ENCODE peak calls at places on chromosomes 4 and X, in ten cellular contexts. One of them, this sample, is unnamed.
A peak's percentile ranks its signal among the peaks of the same experiment; 100 is the strongest.

GRCh38 chr4:139315221-139315675 is 13.0 kb upstream of the NDUFC1 start:
- DNase-seq in tibial artery: no peak
- DNase-seq in colonic mucosa: no peak
- DNase-seq in heart left ventricle: no peak
- DNase-seq in HepG2: no peak
- DNase-seq in K562: no peak
- DNase-seq in right lobe of liver: no peak
- DNase-seq in spleen: no peak
- DNase-seq in brain microvascular endothelial cell: no peak
- DNase-seq in cardiac muscle cell: no peak
- DNase-seq in this sample: no peak

GRCh38 chr4:145177906-145178538 is 2.4 kb downstream of the OTUD4 start:
- DNase-seq in tibial artery: no peak
- DNase-seq in colonic mucosa: peak; percentile 40
- DNase-seq in heart left ventricle: no peak
- DNase-seq in HepG2: peak; percentile 71
- DNase-seq in K562: no peak
- DNase-seq in right lobe of liver: no peak
- DNase-seq in spleen: no peak
- DNase-seq in brain microvascular endothelial cell: no peak
- DNase-seq in cardiac muscle cell: peak; percentile 34
- DNase-seq in this sample: no peak

GRCh38 chr4:3375688-3376087 is 66.1 kb upstream of the HGFAC start:
- DNase-seq in tibial artery: no peak
- DNase-seq in colonic mucosa: no peak
- DNase-seq in heart left ventricle: peak; percentile 77
- DNase-seq in HepG2: no peak
- DNase-seq in K562: no peak
- DNase-seq in right lobe of liver: no peak
- DNase-seq in spleen: no peak
- DNase-seq in brain microvascular endothelial cell: peak; percentile 87
- DNase-seq in cardiac muscle cell: peak; percentile 70
- DNase-seq in this sample: no peak

GRCh38 chr4:147582386-147583077 is 34.7 kb upstream of the TMEM184C start:
- DNase-seq in tibial artery: no peak
- DNase-seq in colonic mucosa: no peak
- DNase-seq in heart left ventricle: no peak
- DNase-seq in HepG2: no peak
- DNase-seq in K562: no peak
- DNase-seq in right lobe of liver: no peak
- DNase-seq in spleen: no peak
- DNase-seq in brain microvascular endothelial cell: peak; percentile 18
- DNase-seq in cardiac muscle cell: no peak
- DNase-seq in this sample: no peak

GRCh38 chrX:133414399-133415275 is 652 bp downstream of the GPC4 start:
- DNase-seq in tibial artery: no peak
- DNase-seq in colonic mucosa: peak; percentile 21
- DNase-seq in heart left ventricle: peak; percentile 45
- DNase-seq in HepG2: no peak
- DNase-seq in K562: no peak
- DNase-seq in right lobe of liver: no peak
- DNase-seq in spleen: no peak
- DNase-seq in brain microvascular endothelial cell: no peak
- DNase-seq in cardiac muscle cell: peak; percentile 9
- DNase-seq in this sample: no peak

GRCh38 chr4:12359420-12359819 is 930.7 kb upstream of the HS3ST1 start:
- DNase-seq in tibial artery: no peak
- DNase-seq in colonic mucosa: no peak
- DNase-seq in heart left ventricle: no peak
- DNase-seq in HepG2: no peak
- DNase-seq in K562: no peak
- DNase-seq in right lobe of liver: no peak
- DNase-seq in spleen: no peak
- DNase-seq in brain microvascular endothelial cell: no peak
- DNase-seq in cardiac muscle cell: peak; percentile 4
- DNase-seq in this sample: no peak

GRCh38 chr4:105951198-105951597 is 55.9 kb downstream of the NPNT start:
- DNase-seq in tibial artery: no peak
- DNase-seq in colonic mucosa: no peak
- DNase-seq in heart left ventricle: no peak
- DNase-seq in HepG2: no peak
- DNase-seq in K562: no peak
- DNase-seq in right lobe of liver: no peak
- DNase-seq in spleen: no peak
- DNase-seq in brain microvascular endothelial cell: peak; percentile 48
- DNase-seq in cardiac muscle cell: peak; percentile 69
- DNase-seq in this sample: no peak

GRCh38 chr4:73007526-73008100 is 61.9 kb downstream of the COX18 start:
- DNase-seq in tibial artery: no peak
- DNase-seq in colonic mucosa: no peak
- DNase-seq in heart left ventricle: no peak
- DNase-seq in HepG2: no peak
- DNase-seq in K562: no peak
- DNase-seq in right lobe of liver: no peak
- DNase-seq in spleen: no peak
- DNase-seq in brain microvascular endothelial cell: no peak
- DNase-seq in cardiac muscle cell: no peak
- DNase-seq in this sample: no peak

GRCh38 chr4:88690355-88690754 is 7.3 kb downstream of the NAP1L5 start:
- DNase-seq in tibial artery: no peak
- DNase-seq in colonic mucosa: no peak
- DNase-seq in heart left ventricle: no peak
- DNase-seq in HepG2: no peak
- DNase-seq in K562: no peak
- DNase-seq in right lobe of liver: no peak
- DNase-seq in spleen: no peak
- DNase-seq in brain microvascular endothelial cell: peak; percentile 41
- DNase-seq in cardiac muscle cell: peak; percentile 67
- DNase-seq in this sample: no peak

GRCh38 chr4:123418486-123418931 is 21.9 kb downstream of the SPRY1 start:
- DNase-seq in tibial artery: no peak
- DNase-seq in colonic mucosa: no peak
- DNase-seq in heart left ventricle: no peak
- DNase-seq in HepG2: peak; percentile 97
- DNase-seq in K562: no peak
- DNase-seq in right lobe of liver: no peak
- DNase-seq in spleen: no peak
- DNase-seq in brain microvascular endothelial cell: peak; percentile 90
- DNase-seq in cardiac muscle cell: peak; percentile 95
- DNase-seq in this sample: no peak

GRCh38 chr4:82797591-82798081 is 960 bp downstream of the SCD5 start:
- DNase-seq in tibial artery: no peak
- DNase-seq in colonic mucosa: no peak
- DNase-seq in heart left ventricle: no peak
- DNase-seq in HepG2: no peak
- DNase-seq in K562: no peak
- DNase-seq in right lobe of liver: no peak
- DNase-seq in spleen: no peak
- DNase-seq in brain microvascular endothelial cell: no peak
- DNase-seq in cardiac muscle cell: peak; percentile 44
- DNase-seq in this sample: no peak

GRCh38 chrX:137052641-137053235 is 18.9 kb upstream of the GPR101 start:
- DNase-seq in tibial artery: no peak
- DNase-seq in colonic mucosa: no peak
- DNase-seq in heart left ventricle: no peak
- DNase-seq in HepG2: no peak
- DNase-seq in K562: no peak
- DNase-seq in right lobe of liver: no peak
- DNase-seq in spleen: peak; percentile 75
- DNase-seq in brain microvascular endothelial cell: no peak
- DNase-seq in cardiac muscle cell: peak; percentile 0
- DNase-seq in this sample: no peak
- H3K4me3 ChIP-seq in tibial artery: peak overlapping the region; percentile 48
- H3K4me3 ChIP-seq in colonic mucosa: peak overlapping the region; percentile 33
- H3K4me3 ChIP-seq in heart left ventricle: peak overlapping the region; percentile 14
- H3K4me3 ChIP-seq in HepG2: peak overlapping the region; percentile 43
- H3K4me3 ChIP-seq in K562: peak overlapping the region; percentile 27
- H3K4me3 ChIP-seq in right lobe of liver: peak overlapping the region; percentile 40
- H3K4me3 ChIP-seq in spleen: peak overlapping the region; percentile 44
- H3K4me3 ChIP-seq in brain microvascular endothelial cell: peak overlapping the region; percentile 44
- H3K4me3 ChIP-seq in cardiac muscle cell: peak overlapping the region; percentile 29
- H3K4me3 ChIP-seq in this sample: peak overlapping the region; percentile 40

GRCh38 chr4:7687006-7687405 is 252.3 kb upstream of the PSAPL1 start:
- DNase-seq in tibial artery: no peak
- DNase-seq in colonic mucosa: no peak
- DNase-seq in heart left ventricle: no peak
- DNase-seq in HepG2: no peak
- DNase-seq in K562: no peak
- DNase-seq in right lobe of liver: no peak
- DNase-seq in spleen: peak; percentile 56
- DNase-seq in brain microvascular endothelial cell: no peak
- DNase-seq in cardiac muscle cell: no peak
- DNase-seq in this sample: no peak
- TF ChIP-seq CTCF in tibial artery: no peak
- TF ChIP-seq CTCF in colonic mucosa: no peak
- TF ChIP-seq CTCF in heart left ventricle: no peak
- TF ChIP-seq CTCF in HepG2: peak; percentile 21
- TF ChIP-seq CTCF in K562: no peak
- TF ChIP-seq CTCF in right lobe of liver: no peak
- TF ChIP-seq CTCF in spleen: no peak
- TF ChIP-seq CTCF in brain microvascular endothelial cell: no peak
- TF ChIP-seq CTCF in cardiac muscle cell: no peak
- TF ChIP-seq CTCF in this sample: peak; percentile 4

GRCh38 chr4:159503243-159503642 is 400.4 kb downstream of the RAPGEF2 start:
- DNase-seq in tibial artery: no peak
- DNase-seq in colonic mucosa: no peak
- DNase-seq in heart left ventricle: no peak
- DNase-seq in HepG2: no peak
- DNase-seq in K562: no peak
- DNase-seq in right lobe of liver: no peak
- DNase-seq in spleen: no peak
- DNase-seq in brain microvascular endothelial cell: no peak
- DNase-seq in cardiac muscle cell: no peak
- DNase-seq in this sample: no peak
- H3K4me3 ChIP-seq in tibial artery: no peak overlapping the region
- H3K4me3 ChIP-seq in colonic mucosa: no peak overlapping the region
- H3K4me3 ChIP-seq in heart left ventricle: no peak overlapping the region
- H3K4me3 ChIP-seq in HepG2: no peak overlapping the region
- H3K4me3 ChIP-seq in K562: no peak overlapping the region
- H3K4me3 ChIP-seq in right lobe of liver: no peak overlapping the region
- H3K4me3 ChIP-seq in spleen: no peak overlapping the region
- H3K4me3 ChIP-seq in brain microvascular endothelial cell: no peak overlapping the region
- H3K4me3 ChIP-seq in cardiac muscle cell: no peak overlapping the region
- H3K4me3 ChIP-seq in this sample: no peak overlapping the region

DNA sequence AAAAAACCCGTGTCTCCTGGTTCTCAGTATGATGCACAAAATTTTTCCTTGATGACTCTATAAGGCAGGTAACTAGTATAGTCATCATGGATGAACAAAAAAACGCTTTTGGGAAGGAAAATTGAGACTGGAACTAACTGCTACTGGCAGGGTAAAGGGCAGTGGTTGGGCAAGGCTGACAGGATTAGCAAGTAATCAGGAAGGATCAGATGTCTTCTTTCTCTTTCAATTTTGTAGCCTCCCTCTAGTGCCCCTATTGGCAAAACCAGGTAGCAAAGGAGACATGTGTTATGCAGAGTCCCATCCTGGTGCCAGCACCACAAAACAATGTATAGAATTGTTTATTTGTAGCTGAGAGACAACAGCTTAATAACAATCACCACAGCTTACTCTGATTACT is 12.8 kb upstream of the SLITRK4 start:
- DNase-seq in tibial artery: peak; percentile 22
- DNase-seq in colonic mucosa: no peak
- DNase-seq in heart left ventricle: no peak
- DNase-seq in HepG2: no peak
- DNase-seq in K562: no peak
- DNase-seq in right lobe of liver: no peak
- DNase-seq in spleen: no peak
- DNase-seq in brain microvascular endothelial cell: no peak
- DNase-seq in cardiac muscle cell: peak; percentile 27
- DNase-seq in this sample: no peak
- TF ChIP-seq CTCF in tibial artery: no peak
- TF ChIP-seq CTCF in colonic mucosa: peak; percentile 23
- TF ChIP-seq CTCF in heart left ventricle: no peak
- TF ChIP-seq CTCF in HepG2: no peak
- TF ChIP-seq CTCF in K562: no peak
- TF ChIP-seq CTCF in right lobe of liver: peak; percentile 9
- TF ChIP-seq CTCF in spleen: no peak
- TF ChIP-seq CTCF in brain microvascular endothelial cell: no peak
- TF ChIP-seq CTCF in cardiac muscle cell: peak; percentile 38
- TF ChIP-seq CTCF in this sample: peak; percentile 9

GRCh38 chrX:30622361-30622760 is 30.9 kb upstream of the GK start:
- DNase-seq in tibial artery: no peak
- DNase-seq in colonic mucosa: no peak
- DNase-seq in heart left ventricle: no peak
- DNase-seq in HepG2: no peak
- DNase-seq in K562: no peak
- DNase-seq in right lobe of liver: no peak
- DNase-seq in spleen: no peak
- DNase-seq in brain microvascular endothelial cell: no peak
- DNase-seq in cardiac muscle cell: no peak
- DNase-seq in this sample: no peak
- H3K4me3 ChIP-seq in tibial artery: no peak overlapping the region
- H3K4me3 ChIP-seq in colonic mucosa: no peak overlapping the region
- H3K4me3 ChIP-seq in heart left ventricle: no peak overlapping the region
- H3K4me3 ChIP-seq in HepG2: no peak overlapping the region
- H3K4me3 ChIP-seq in K562: no peak overlapping the region
- H3K4me3 ChIP-seq in right lobe of liver: no peak overlapping the region
- H3K4me3 ChIP-seq in spleen: no peak overlapping the region
- H3K4me3 ChIP-seq in brain microvascular endothelial cell: no peak overlapping the region
- H3K4me3 ChIP-seq in cardiac muscle cell: no peak overlapping the region
- H3K4me3 ChIP-seq in this sample: no peak overlapping the region

GRCh38 chrX:148601034-148601433 is 100.6 kb downstream of the AFF2 start:
- DNase-seq in tibial artery: no peak
- DNase-seq in colonic mucosa: no peak
- DNase-seq in heart left ventricle: no peak
- DNase-seq in HepG2: no peak
- DNase-seq in K562: no peak
- DNase-seq in right lobe of liver: no peak
- DNase-seq in spleen: no peak
- DNase-seq in brain microvascular endothelial cell: no peak
- DNase-seq in cardiac muscle cell: peak; percentile 49
- DNase-seq in this sample: no peak
- TF ChIP-seq CTCF in tibial artery: no peak
- TF ChIP-seq CTCF in colonic mucosa: no peak
- TF ChIP-seq CTCF in heart left ventricle: no peak
- TF ChIP-seq CTCF in HepG2: no peak
- TF ChIP-seq CTCF in K562: peak; percentile 24
- TF ChIP-seq CTCF in right lobe of liver: no peak
- TF ChIP-seq CTCF in spleen: no peak
- TF ChIP-seq CTCF in brain microvascular endothelial cell: no peak
- TF ChIP-seq CTCF in cardiac muscle cell: peak; percentile 24
- TF ChIP-seq CTCF in this sample: no peak

This sample was measured in LNCaP clone FGC.